ENCODE peak calls at places on chromosomes 13 and 19, in seven cellular contexts. W is IMR-90, P is mesenchymal stem cell, L is H9, I is H1, R is trophoblast cell, E is mesendoderm. A is an unnamed sample.
A peak's percentile ranks its signal among the peaks of the same experiment; 100 is the strongest.

GRCh38 chr19:17346109-17346671 is 8.8 kb downstream of the GTPBP3 start:
- DNase-seq in W (peak; percentile 42), I (peak; percentile 63), R (peak; percentile 37), E (peak; percentile 78), L (peak; percentile 90), P (peak; percentile 66), A (peak; percentile 66)

GRCh38 chr13:43405457-43405856 is 381.3 kb downstream of the ENOX1 start:
- DNase-seq in L (no peak), P (peak; percentile 72), I (no peak), W (peak; percentile 74), R (peak; percentile 15), E (no peak), A (no peak)

GRCh38 chr19:47089767-47090350 is 23.7 kb downstream of the ZC3H4 start:
- DNase-seq in P (no peak), E (no peak), I (no peak), R (no peak), W (no peak), L (no peak), A (no peak)

GRCh38 chr19:19540707-19541515 is 2.8 kb downstream of the CILP2 start:
- DNase-seq in E (peak; percentile 93), P (peak; percentile 43), I (peak; percentile 94), W (no peak), R (peak; percentile 85), L (peak; percentile 99), A (peak; percentile 57)

GRCh38 chr19:3980353-3981251 is 4.7 kb downstream of the EEF2 start:
- DNase-seq in I (no peak), W (no peak), R (no peak), L (peak; percentile 28), E (no peak), P (no peak), A (no peak)

GRCh38 chr19:31261019-31261595 is 88.1 kb downstream of the TSHZ3 start:
- DNase-seq in P (no peak), L (no peak), E (no peak), I (no peak), W (no peak), R (no peak), A (no peak)

GRCh38 chr19:15128162-15128770 is 21.1 kb downstream of the SYDE1 start:
- DNase-seq in E (no peak), W (peak; percentile 67), P (no peak), R (no peak), I (no peak), L (no peak), A (no peak)

GRCh38 chr13:41470187-41470586 is 12.8 kb downstream of the RGCC start:
- DNase-seq in I (no peak), L (no peak), P (no peak), W (no peak), R (no peak), E (no peak), A (no peak)

GRCh38 chr13:50826035-50826434 is 17.5 kb downstream of the DLEU7 start:
- DNase-seq in R (no peak), P (no peak), E (peak; percentile 49), L (no peak), W (no peak), I (no peak), A (no peak)

GRCh38 chr13:70890289-70890688 is 782.0 kb upstream of the KLHL1 start:
- DNase-seq in L (no peak), I (no peak), E (no peak), P (no peak), R (no peak), W (no peak), A (no peak)

GRCh38 chr19:17294051-17294891 is 9.0 kb downstream of the ABHD8 start:
- DNase-seq in R (peak; percentile 79), L (peak; percentile 88), E (peak; percentile 77), I (no peak), P (no peak), W (no peak), A (no peak)

GRCh38 chr13:109743706-109744453 is 42.5 kb downstream of the IRS2 start:
- DNase-seq in L (peak; percentile 43), R (peak; percentile 93), P (peak; percentile 86), I (peak; percentile 25), E (peak; percentile 61), W (peak; percentile 78), A (no peak)

GRCh38 chr19:42282036-42282762 is 13.1 kb downstream of the CIC start:
- DNase-seq in L (no peak), W (peak; percentile 34), I (no peak), E (no peak), P (peak; percentile 85), R (no peak), A (no peak)

GRCh38 chr13:26262156-26262555 is 8.2 kb downstream of the CDK8 start:
- DNase-seq in R (no peak), L (no peak), P (no peak), I (no peak), W (no peak), E (no peak), A (no peak)

GRCh38 chr19:19911150-19911549 is 10.4 kb downstream of the ZNF93 start:
- DNase-seq in I (no peak), E (peak; percentile 16), R (no peak), L (no peak), P (peak; percentile 54), W (peak; percentile 26), A (no peak)

GRCh38 chr19:4687396-4687795 is 17.3 kb upstream of the MYDGF start:
- DNase-seq in P (no peak), E (no peak), L (no peak), R (no peak), W (no peak), I (no peak), A (no peak)

GRCh38 chr13:75635101-75635620 is 969 bp upstream of the LMO7 start:
- DNase-seq in P (peak; percentile 50), W (no peak), I (no peak), L (peak; percentile 46), R (peak; percentile 49), E (peak; percentile 56), A (no peak)

GRCh38 chr19:4624733-4625362 is 14.5 kb upstream of the TNFAIP8L1 start:
- DNase-seq in L (peak; percentile 87), E (peak; percentile 82), P (no peak), R (no peak), W (peak; percentile 32), I (no peak), A (no peak)

GRCh38 chr19:14433454-14434156 is 499 bp downstream of the PKN1 start:
- DNase-seq in P (no peak), I (no peak), W (no peak), R (no peak), E (no peak), L (no peak), A (no peak)

GRCh38 chr19:41734585-41734984 is 20.7 kb upstream of the CEACAM6 start:
- DNase-seq in W (no peak), P (no peak), E (no peak), L (no peak), I (no peak), R (no peak), A (no peak)

GRCh38 chr19:50889638-50890037 is 16.4 kb downstream of the KLK2 start:
- DNase-seq in L (no peak), R (no peak), I (no peak), P (no peak), E (no peak), W (no peak), A (no peak)

GRCh38 chr19:57779220-57779845 is 9.9 kb downstream of the ZNF586 start:
- DNase-seq in E (no peak), I (no peak), R (no peak), W (no peak), L (no peak), P (no peak), A (no peak)

GRCh38 chr19:47272448-47273312 is 2.0 kb upstream of the INAFM1 start:
- DNase-seq in P (no peak), L (no peak), E (peak; percentile 60), W (no peak), R (no peak), I (no peak), A (no peak)

DNA sequence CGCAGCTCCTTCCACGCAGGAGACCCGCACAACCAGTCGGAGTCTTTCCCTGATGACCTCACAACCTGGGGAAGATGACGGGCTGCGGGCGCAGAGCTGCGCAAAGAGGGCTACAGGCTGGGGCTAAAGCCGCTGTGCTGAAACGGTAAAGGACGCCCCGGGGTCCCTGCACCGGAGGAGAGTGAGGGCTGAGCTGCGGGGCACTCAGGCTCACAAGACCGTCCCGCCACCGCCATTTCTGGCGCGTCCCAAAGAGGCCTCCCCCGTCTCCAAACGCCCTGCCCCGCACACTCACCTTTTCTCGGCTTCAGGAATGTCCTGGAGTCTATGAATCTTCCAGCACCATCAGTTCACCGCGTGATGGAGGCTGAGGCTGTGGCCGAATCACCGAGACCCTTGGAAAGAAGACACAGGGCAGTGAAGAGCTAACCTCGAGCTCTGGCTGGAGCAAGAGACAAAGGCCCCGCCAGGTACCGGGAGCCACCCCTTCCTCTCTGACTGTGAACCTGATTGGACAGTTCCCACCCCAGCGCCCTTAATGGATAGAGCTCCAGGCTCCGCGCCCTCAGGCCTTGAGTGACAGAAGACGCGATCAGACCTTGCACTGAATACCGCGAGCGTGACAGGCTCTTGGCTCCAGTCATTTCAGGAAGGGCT is 41.8 kb upstream of the ZNF429 start:
- DNase-seq in E (peak; percentile 98), I (peak; percentile 75), P (no peak), L (peak; percentile 95), R (peak; percentile 87), W (no peak), A (peak; percentile 72)
- H2AK5ac ChIP-seq in E (no peak overlapping the region), I (no peak overlapping the region), P (no peak overlapping the region), L (no peak overlapping the region), R (no peak overlapping the region), W (no peak overlapping the region), A (peak overlapping the region; percentile 81)

DNA sequence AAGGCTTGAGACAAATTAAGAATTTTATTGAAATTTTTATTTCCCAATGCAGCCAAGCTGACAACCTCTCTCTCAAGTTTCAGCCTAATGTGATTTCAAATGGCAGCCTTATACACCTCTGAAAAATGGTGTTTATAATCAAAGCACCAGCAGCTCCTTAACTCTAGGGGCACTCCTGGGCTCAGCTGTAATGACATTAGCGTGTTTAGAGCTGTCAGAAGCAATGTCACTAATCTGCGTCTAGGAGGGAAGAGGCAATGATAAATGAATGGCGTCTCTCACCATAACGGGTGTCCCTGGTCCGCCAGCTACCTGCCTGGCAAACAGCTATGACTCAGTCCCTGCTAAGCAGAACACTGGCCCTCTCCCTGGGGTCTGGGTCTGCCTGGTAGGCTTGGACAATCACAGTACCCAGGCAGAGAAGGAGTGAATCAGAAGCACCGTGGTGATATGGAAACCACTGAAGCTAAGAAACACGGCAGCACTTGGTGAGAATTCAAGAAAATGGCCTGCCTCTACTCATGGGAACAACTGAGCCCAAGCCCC is 131.8 kb upstream of the VSTM2B start:
- DNase-seq in P (no peak), E (peak; percentile 59), R (no peak), I (no peak), L (no peak), W (no peak), A (no peak)
- H2AK5ac ChIP-seq in P (no peak overlapping the region), E (no peak overlapping the region), R (no peak overlapping the region), I (no peak overlapping the region), L (no peak overlapping the region), W (no peak overlapping the region), A (no peak overlapping the region)

DNA sequence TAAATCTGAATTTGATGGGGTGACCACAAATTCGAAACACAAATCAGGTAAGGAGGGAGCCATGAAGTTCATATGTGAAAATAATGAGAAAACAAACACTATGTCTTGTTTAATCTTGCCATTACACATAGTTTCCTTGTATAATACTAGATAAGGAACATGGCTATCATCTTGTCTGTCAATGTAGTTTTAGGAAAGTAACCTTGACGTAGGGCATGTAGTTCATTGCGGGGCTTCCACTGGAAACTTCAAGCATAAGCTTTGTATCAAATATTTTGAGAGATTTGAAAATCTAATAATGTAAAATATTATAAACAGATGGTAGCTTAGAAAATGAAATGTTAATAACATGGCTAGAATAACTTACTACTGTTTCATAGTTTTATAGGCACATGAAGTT is 8.8 kb downstream of the BIVM start:
- DNase-seq in W (no peak), E (no peak), I (no peak), P (no peak), L (no peak), R (no peak), A (no peak)
- H2AK5ac ChIP-seq in W (no peak overlapping the region), E (no peak overlapping the region), I (no peak overlapping the region), P (no peak overlapping the region), L (no peak overlapping the region), R (no peak overlapping the region), A (no peak overlapping the region)

GRCh38 chr19:40621283-40621682 is 20.1 kb downstream of the LTBP4 start:
- DNase-seq in P (no peak), I (no peak), L (no peak), R (no peak), W (no peak), E (no peak), A (no peak)
- H2AK5ac ChIP-seq in P (no peak overlapping the region), I (no peak overlapping the region), L (no peak overlapping the region), R (no peak overlapping the region), W (no peak overlapping the region), E (no peak overlapping the region), A (no peak overlapping the region)